ENCODE peak calls at places on chromosome X, in five cellular contexts. One of them, this sample, is unnamed.

GRCh38 chrX:17588303-17588702 is 149.0 kb upstream of the SCML1 start:
- DNase-seq in tibial artery: no peak
- DNase-seq in colonic mucosa: no peak
- DNase-seq in cerebellar nuclear complex: no peak
- DNase-seq in NCI-H774: no peak
- DNase-seq in this sample: no peak

GRCh38 chrX:17374619-17375360 is at the start of gene NHS:
- DNase-seq in NCI-H774: peak
- DNase-seq in colonic mucosa: peak
- DNase-seq in tibial artery: peak
- DNase-seq in cerebellar nuclear complex: no peak
- DNase-seq in this sample: peak

GRCh38 chrX:107721966-107722707 is 53.5 kb downstream of the TSC22D3 start:
- DNase-seq in colonic mucosa: no peak
- DNase-seq in cerebellar nuclear complex: no peak
- DNase-seq in NCI-H774: no peak
- DNase-seq in tibial artery: no peak
- DNase-seq in this sample: no peak

GRCh38 chrX:47645530-47645929 is 4.8 kb downstream of the ELK1 start:
- DNase-seq in tibial artery: no peak
- DNase-seq in cerebellar nuclear complex: no peak
- DNase-seq in colonic mucosa: no peak
- DNase-seq in NCI-H774: no peak
- DNase-seq in this sample: no peak

GRCh38 chrX:123976671-123977316 is 15.3 kb downstream of the STAG2 start:
- DNase-seq in colonic mucosa: no peak
- DNase-seq in tibial artery: no peak
- DNase-seq in cerebellar nuclear complex: no peak
- DNase-seq in NCI-H774: no peak
- DNase-seq in this sample: peak

GRCh38 chrX:116841290-116841689 is 378.5 kb upstream of the CT83 start:
- DNase-seq in cerebellar nuclear complex: no peak
- DNase-seq in colonic mucosa: no peak
- DNase-seq in NCI-H774: no peak
- DNase-seq in tibial artery: no peak
- DNase-seq in this sample: no peak

GRCh38 chrX:1244164-1245076 is 24.2 kb upstream of the CSF2RA start:
- DNase-seq in tibial artery: no peak
- DNase-seq in NCI-H774: no peak
- DNase-seq in colonic mucosa: no peak
- DNase-seq in cerebellar nuclear complex: no peak
- DNase-seq in this sample: no peak

GRCh38 chrX:47560179-47560830 is 700 bp upstream of the ARAF start:
- DNase-seq in tibial artery: no peak
- DNase-seq in cerebellar nuclear complex: no peak
- DNase-seq in NCI-H774: no peak
- DNase-seq in colonic mucosa: no peak
- DNase-seq in this sample: no peak

GRCh38 chrX:103063918-103064434 is at the start of gene BEX1:
- DNase-seq in NCI-H774: peak
- DNase-seq in colonic mucosa: no peak
- DNase-seq in cerebellar nuclear complex: peak
- DNase-seq in tibial artery: no peak
- DNase-seq in this sample: peak

GRCh38 chrX:73823473-73824004 is 260.5 kb downstream of the CHIC1 start:
- DNase-seq in colonic mucosa: no peak
- DNase-seq in cerebellar nuclear complex: no peak
- DNase-seq in NCI-H774: no peak
- DNase-seq in tibial artery: no peak
- DNase-seq in this sample: no peak

GRCh38 chrX:134999469-134999868 is 8.7 kb downstream of the SMIM10 start:
- DNase-seq in colonic mucosa: no peak
- DNase-seq in cerebellar nuclear complex: no peak
- DNase-seq in tibial artery: no peak
- DNase-seq in NCI-H774: peak
- DNase-seq in this sample: no peak

GRCh38 chrX:129360175-129360574 is 163.1 kb downstream of the SMARCA1 start:
- DNase-seq in cerebellar nuclear complex: no peak
- DNase-seq in colonic mucosa: peak
- DNase-seq in tibial artery: no peak
- DNase-seq in NCI-H774: peak
- DNase-seq in this sample: no peak

GRCh38 chrX:17361620-17362019 is 13.4 kb upstream of the NHS start:
- DNase-seq in NCI-H774: no peak
- DNase-seq in cerebellar nuclear complex: no peak
- DNase-seq in tibial artery: no peak
- DNase-seq in colonic mucosa: no peak
- DNase-seq in this sample: no peak

GRCh38 chrX:101659601-101660063 is at the start of gene ARMCX2:
- DNase-seq in NCI-H774: peak
- DNase-seq in colonic mucosa: peak
- DNase-seq in cerebellar nuclear complex: peak
- DNase-seq in tibial artery: peak
- DNase-seq in this sample: peak

GRCh38 chrX:53483838-53484420 is 49.8 kb upstream of the HSD17B10 start:
- DNase-seq in NCI-H774: no peak
- DNase-seq in cerebellar nuclear complex: no peak
- DNase-seq in tibial artery: no peak
- DNase-seq in colonic mucosa: no peak
- DNase-seq in this sample: no peak

GRCh38 chrX:73965833-73966232 is 338.1 kb upstream of the ZCCHC13 start:
- DNase-seq in tibial artery: no peak
- DNase-seq in colonic mucosa: no peak
- DNase-seq in cerebellar nuclear complex: no peak
- DNase-seq in NCI-H774: no peak
- DNase-seq in this sample: no peak

GRCh38 chrX:5051831-5052491 is 1176.7 kb downstream of the NLGN4X start:
- DNase-seq in tibial artery: peak
- DNase-seq in colonic mucosa: peak
- DNase-seq in NCI-H774: no peak
- DNase-seq in cerebellar nuclear complex: no peak
- DNase-seq in this sample: no peak

GRCh38 chrX:31546130-31546529 is 474.3 kb upstream of the FTHL17 start:
- DNase-seq in colonic mucosa: no peak
- DNase-seq in cerebellar nuclear complex: no peak
- DNase-seq in tibial artery: peak
- DNase-seq in NCI-H774: no peak
- DNase-seq in this sample: no peak

GRCh38 chrX:71616672-71617529 is 1.4 kb downstream of the CXCR3 start:
- DNase-seq in NCI-H774: no peak
- DNase-seq in colonic mucosa: peak
- DNase-seq in cerebellar nuclear complex: no peak
- DNase-seq in tibial artery: no peak
- DNase-seq in this sample: no peak

GRCh38 chrX:134718329-134719317 is 60.4 kb upstream of the PLAC1 start:
- DNase-seq in colonic mucosa: no peak
- DNase-seq in tibial artery: no peak
- DNase-seq in NCI-H774: no peak
- DNase-seq in cerebellar nuclear complex: no peak
- DNase-seq in this sample: no peak

GRCh38 chrX:107537815-107538214 is 88.4 kb downstream of the FRMPD3 start:
- DNase-seq in NCI-H774: no peak
- DNase-seq in cerebellar nuclear complex: no peak
- DNase-seq in colonic mucosa: peak
- DNase-seq in tibial artery: no peak
- DNase-seq in this sample: no peak

GRCh38 chrX:103688949-103689348 is 2.5 kb upstream of the MORF4L2 start:
- DNase-seq in tibial artery: no peak
- DNase-seq in colonic mucosa: no peak
- DNase-seq in cerebellar nuclear complex: peak
- DNase-seq in NCI-H774: peak
- DNase-seq in this sample: no peak

GRCh38 chrX:143058096-143058495 is 32.4 kb downstream of the SPANXN4 start:
- DNase-seq in tibial artery: no peak
- DNase-seq in cerebellar nuclear complex: no peak
- DNase-seq in NCI-H774: no peak
- DNase-seq in colonic mucosa: no peak
- DNase-seq in this sample: no peak

GRCh38 chrX:101415180-101416130 is 7.4 kb downstream of the HNRNPH2 start:
- DNase-seq in tibial artery: no peak
- DNase-seq in cerebellar nuclear complex: peak
- DNase-seq in NCI-H774: no peak
- DNase-seq in colonic mucosa: peak
- DNase-seq in this sample: peak

GRCh38 chrX:50635162-50635561 is 164.5 kb upstream of the DGKK start:
- DNase-seq in tibial artery: no peak
- DNase-seq in cerebellar nuclear complex: no peak
- DNase-seq in colonic mucosa: no peak
- DNase-seq in NCI-H774: no peak
- DNase-seq in this sample: no peak

GRCh38 chrX:24023972-24024664 is 2.9 kb downstream of the KLHL15 start:
- DNase-seq in tibial artery: no peak
- DNase-seq in colonic mucosa: no peak
- DNase-seq in NCI-H774: no peak
- DNase-seq in cerebellar nuclear complex: no peak
- DNase-seq in this sample: no peak

GRCh38 chrX:118183606-118184005 is 67.0 kb upstream of the KLHL13 start:
- DNase-seq in cerebellar nuclear complex: no peak
- DNase-seq in NCI-H774: no peak
- DNase-seq in tibial artery: no peak
- DNase-seq in colonic mucosa: no peak
- DNase-seq in this sample: no peak

GRCh38 chrX:134236690-134237362 is at the start of gene CCDC160:
- DNase-seq in cerebellar nuclear complex: no peak
- DNase-seq in tibial artery: no peak
- DNase-seq in colonic mucosa: peak
- DNase-seq in NCI-H774: peak
- DNase-seq in this sample: peak

GRCh38 chrX:134572816-134573682 is 85.2 kb downstream of the PLAC1 start:
- DNase-seq in NCI-H774: no peak
- DNase-seq in cerebellar nuclear complex: no peak
- DNase-seq in colonic mucosa: no peak
- DNase-seq in tibial artery: no peak
- DNase-seq in this sample: no peak

GRCh38 chrX:113675278-113675677 is 834.6 kb upstream of the AMOT start:
- DNase-seq in tibial artery: no peak
- DNase-seq in NCI-H774: no peak
- DNase-seq in colonic mucosa: no peak
- DNase-seq in cerebellar nuclear complex: no peak
- DNase-seq in this sample: no peak

This sample was measured in frontal cortex.